ENCODE peak calls at places on chromosomes 1 and 21, in four cellular contexts. W, M, E and N are unnamed samples.
A peak's percentile ranks its signal among the peaks of the same experiment; 100 is the strongest.

GRCh38 chr1:97573560-97573959 is 347.3 kb downstream of the DPYD start:
- DNase-seq in W (peak; percentile 22), M (no peak), E (no peak), N (no peak)

GRCh38 chr1:209168204-209168603 is 415.3 kb upstream of the CAMK1G start:
- DNase-seq in W (no peak), M (no peak), E (no peak), N (no peak)

GRCh38 chr1:35923841-35924240 is 7.1 kb upstream of the AGO3 start:
- DNase-seq in W (no peak), M (no peak), E (no peak), N (no peak)

GRCh38 chr1:110734146-110734680 is 59.5 kb upstream of the KCNA3 start:
- DNase-seq in W (no peak), M (no peak), E (no peak), N (no peak)

GRCh38 chr1:181094813-181095212 is 6.3 kb downstream of the IER5 start:
- DNase-seq in W (peak; percentile 97), M (no peak), E (no peak), N (peak; percentile 90)

GRCh38 chr21:43803558-43804300 is 14.4 kb downstream of the RRP1 start:
- DNase-seq in W (no peak), M (no peak), E (no peak), N (no peak)

GRCh38 chr21:31730687-31731111 is 1.2 kb downstream of the SCAF4 start:
- DNase-seq in W (peak; percentile 48), M (no peak), E (no peak), N (no peak)

GRCh38 chr1:220791959-220792358 is 5.2 kb downstream of the MTARC1 start:
- DNase-seq in W (no peak), M (no peak), E (no peak), N (no peak)

GRCh38 chr1:9066945-9067807 is 2.3 kb downstream of the SLC2A5 start:
- DNase-seq in W (peak; percentile 96), M (no peak), E (no peak), N (peak; percentile 67)

GRCh38 chr1:175771301-175771700 is 27.9 kb upstream of the TNR start:
- DNase-seq in W (no peak), M (no peak), E (no peak), N (no peak)

GRCh38 chr21:37868896-37869295 is 47.4 kb downstream of the KCNJ6 start:
- DNase-seq in W (peak; percentile 78), M (no peak), E (no peak), N (no peak)

GRCh38 chr1:215957692-215958091 is 390.6 kb downstream of the KCTD3 start:
- DNase-seq in W (peak; percentile 1), M (no peak), E (no peak), N (no peak)

DNA sequence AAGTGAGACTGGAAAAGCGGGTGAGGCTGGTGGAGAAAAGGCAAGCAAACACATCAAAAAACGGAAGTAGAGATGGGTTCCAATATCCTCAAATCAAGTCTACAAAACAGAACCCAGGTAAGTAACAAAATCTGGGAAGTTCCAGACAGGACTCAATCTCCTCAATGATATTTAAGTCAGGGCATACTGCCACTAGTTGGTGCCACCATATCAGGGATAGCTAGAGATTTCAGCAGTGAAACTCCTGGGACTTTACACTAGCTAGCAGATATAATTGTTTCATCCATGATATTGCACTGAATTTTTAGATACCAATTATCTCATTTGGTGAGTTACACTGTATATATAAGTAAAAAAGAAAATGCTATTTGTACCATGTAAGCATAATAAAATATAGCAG is 52.0 kb downstream of the EYA3 start:
- DNase-seq in W (no peak), M (no peak), E (no peak), N (no peak)
- TF ChIP-seq CTCF in W (no peak), M (no peak), E (peak; percentile 23), N (no peak)

DNA sequence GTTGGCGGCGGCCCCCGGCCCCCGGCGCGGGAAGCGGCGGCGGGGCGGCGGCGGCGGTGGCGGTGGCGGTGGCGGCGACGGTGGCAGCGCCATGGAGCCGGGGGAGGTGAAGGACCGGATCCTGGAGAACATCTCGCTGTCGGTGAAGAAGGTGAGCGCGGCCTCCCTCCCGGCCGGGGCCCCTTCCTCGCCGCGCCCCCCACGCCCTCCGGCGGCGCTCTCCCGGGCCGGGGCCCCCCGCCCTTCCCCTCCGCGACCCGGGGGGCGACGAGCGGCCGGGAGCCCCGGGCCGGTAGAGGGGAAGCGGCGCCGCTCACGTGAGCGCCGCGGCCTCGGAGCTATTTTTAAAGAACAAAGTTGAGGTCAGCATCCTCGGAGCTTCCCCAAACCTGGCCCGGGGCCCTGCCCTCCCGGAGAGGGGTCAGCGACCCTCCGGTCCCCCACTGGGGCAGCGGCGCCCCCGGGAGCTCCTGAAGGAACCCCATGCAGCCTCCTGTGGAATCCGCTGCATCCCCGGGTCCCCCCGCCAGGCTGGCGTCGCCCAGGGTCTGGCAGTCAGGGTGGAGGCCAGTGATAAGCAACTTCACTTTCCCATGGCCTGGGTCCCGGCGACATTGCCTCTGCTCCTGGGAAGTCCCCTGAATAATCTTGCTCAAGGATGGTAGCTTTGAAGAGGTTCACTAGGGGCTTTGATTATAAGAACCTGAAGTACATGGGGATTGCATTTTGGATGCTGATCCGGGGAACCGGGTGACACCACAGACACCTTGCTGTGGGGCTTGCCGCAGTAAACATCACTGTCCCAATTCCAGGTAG is 556 bp downstream of the PLEKHM2 start:
- DNase-seq in W (no peak), M (peak; percentile 30), E (no peak), N (no peak)
- TF ChIP-seq CTCF in W (no peak), M (no peak), E (no peak), N (no peak)

DNA sequence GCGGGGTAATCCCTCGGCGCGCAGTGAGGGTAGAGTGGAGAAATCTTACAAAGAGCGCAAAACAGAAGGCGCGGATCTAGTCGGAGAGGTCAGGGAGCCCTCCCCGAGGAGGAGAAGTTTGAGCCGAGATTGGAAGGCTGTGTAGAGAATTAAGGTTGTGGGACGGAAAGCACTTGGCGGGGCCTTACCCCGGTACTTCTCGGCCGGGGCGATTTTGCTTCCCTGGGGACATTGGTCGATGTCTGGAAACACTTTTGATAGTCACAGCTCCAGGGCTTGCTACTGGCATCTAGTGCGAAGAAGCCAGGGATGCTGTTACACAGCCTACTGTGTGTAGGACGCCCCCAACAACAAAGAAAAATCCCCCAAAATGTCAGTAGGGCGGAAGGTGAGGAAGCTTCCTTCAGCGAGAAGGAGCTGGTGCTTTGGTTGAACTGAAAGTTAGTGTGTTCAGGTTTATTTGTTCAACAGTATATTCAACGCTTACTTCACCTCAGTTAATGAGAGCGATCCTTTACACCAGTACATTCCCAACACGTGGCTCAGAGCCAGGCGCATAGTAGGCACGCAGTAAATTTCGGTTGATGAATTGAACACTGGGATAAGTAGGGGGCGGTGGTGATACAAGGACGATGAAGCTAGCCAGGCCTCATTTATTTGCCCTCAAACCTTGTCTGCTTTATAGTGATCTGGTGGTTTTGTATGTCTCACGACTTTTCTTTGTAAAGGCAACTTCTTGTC is 814 bp downstream of the CEP85 start:
- DNase-seq in W (peak; percentile 25), M (peak; percentile 18), E (no peak), N (no peak)
- TF ChIP-seq CTCF in W (no peak), M (no peak), E (peak; percentile 21), N (peak; percentile 6)

DNA sequence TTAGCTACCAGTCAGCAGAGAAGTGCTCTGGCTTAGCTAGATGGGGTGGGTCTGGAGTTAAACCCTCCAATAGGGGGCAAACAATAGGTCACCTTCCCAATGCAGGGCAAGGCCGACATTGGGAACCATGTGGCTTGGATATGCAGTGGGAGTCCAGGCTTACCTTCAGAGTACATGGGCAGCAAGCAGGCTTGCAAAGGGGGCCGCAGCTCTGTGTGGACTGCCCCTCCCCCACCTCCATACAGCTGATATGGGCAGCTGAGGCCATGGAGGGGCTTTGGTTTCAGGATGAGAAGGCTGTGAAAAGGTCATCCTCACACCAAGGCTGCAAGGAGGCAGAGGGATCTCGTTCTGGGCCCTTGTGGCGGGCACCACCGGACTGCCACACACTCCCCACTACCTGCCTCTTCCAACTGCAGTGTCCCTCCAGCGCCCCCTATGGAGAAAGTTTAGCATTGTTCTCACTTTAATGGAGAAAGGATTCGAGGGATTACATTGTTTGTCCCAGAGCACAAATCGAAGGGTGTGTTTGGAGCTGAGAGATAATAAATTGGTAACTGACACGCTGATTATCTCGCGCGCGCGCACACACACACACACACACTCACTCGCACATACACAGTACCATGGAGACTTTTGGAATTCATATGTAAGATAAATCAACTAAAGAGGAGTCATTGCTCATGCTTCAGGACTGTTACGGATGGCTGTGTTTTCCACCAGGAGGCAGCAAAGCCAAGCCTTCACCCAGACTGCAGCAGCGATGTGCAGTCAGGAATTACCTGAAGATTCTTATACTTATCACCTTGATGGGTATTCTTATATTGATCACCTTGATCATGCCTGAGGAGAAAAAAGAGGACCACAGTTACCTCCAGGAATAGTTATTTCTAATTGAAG is 7.0 kb upstream of the SMCP start:
- DNase-seq in W (peak; percentile 6), M (peak; percentile 26), E (no peak), N (no peak)
- TF ChIP-seq CTCF in W (peak; percentile 4), M (peak; percentile 58), E (peak; percentile 78), N (peak; percentile 82)

DNA sequence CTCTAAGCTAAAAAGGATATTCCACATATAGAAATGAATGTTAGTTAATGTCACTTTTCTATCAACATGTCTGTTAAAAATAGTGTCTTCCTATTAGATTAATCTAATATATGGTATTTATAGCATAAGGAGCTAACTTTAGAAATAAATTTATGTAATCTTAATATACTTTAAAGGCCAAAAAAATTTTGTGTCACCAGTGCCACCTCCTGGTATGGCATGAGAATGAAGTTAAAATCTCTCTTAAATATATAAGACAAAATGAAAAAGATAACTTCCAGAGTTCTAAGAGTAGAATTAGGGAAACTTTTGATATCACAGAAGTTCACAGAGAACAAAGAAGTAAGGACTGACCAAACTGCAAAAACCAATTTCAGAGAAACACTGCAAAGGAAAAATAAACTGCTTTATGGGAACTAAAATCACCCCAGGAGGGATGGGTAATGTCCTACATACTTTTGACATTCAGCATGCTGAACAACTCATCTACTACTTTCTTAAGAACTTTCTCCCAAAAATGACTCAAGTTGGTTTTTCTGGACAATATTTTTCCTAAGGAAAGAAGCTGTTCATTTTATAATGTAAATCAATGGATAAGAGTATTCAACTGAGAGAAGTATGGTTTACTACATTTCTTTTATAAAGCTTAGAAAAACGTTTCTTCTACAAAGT is 82.8 kb downstream of the TRIM33 start:
- DNase-seq in W (peak; percentile 47), M (peak; percentile 3), E (no peak), N (no peak)
- TF ChIP-seq CTCF in W (peak; percentile 42), M (no peak), E (peak; percentile 53), N (peak; percentile 12)

DNA sequence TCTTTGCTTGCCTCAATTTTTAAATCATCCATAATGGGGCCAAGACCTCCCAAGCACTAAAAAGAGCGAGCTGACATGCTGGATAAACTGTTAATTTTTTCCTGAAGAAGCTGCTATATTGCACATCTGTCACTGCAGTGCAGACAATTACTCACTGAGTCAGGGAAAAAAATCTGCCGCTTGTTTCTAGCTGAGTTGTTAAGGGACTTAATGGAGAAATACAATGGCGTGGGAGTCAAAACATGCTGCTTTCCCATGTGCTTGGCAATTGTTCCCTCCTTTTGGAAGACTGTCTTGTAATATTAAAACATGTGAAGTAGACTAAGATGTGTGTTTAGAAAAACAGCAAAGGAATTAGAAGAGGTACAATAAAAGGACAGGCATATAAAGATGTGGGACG is 205.4 kb downstream of the GPATCH2 start:
- DNase-seq in W (peak; percentile 31), M (no peak), E (no peak), N (no peak)
- TF ChIP-seq CTCF in W (no peak), M (no peak), E (no peak), N (no peak)

DNA sequence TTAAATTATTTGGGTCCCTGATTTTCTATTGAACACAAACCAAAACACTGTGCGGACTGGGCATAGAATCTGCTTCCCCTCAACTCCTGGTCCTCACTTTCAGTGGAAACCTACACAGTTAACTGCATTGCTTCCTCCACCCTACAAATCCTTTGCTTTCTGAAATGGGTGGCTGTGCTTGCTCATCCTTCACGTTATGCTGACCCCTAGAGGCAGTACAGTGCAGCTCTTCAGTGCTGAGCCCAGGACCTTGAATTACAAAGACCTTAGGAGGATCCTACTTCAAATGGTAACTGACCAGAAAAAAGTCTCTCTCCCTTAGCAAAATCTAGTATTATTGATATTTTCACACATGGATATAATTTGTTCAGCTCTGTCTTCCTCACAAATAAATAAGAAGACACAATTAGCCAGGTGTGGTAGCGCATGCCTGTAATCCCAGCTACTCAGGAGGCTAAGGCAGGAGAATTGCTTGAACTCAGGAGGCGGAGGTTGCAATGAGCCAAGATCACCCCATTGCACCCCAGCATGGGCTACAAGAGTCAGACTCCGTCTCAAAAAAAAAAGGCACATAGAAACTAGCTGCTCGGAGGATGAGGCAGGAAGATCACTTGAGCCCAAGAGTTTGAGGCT is 63.4 kb upstream of the L1TD1 start:
- DNase-seq in W (peak; percentile 78), M (peak; percentile 56), E (peak; percentile 22), N (no peak)
- TF ChIP-seq CTCF in W (peak; percentile 96), M (peak; percentile 78), E (peak; percentile 99), N (peak; percentile 91)